ENCODE peak calls at places on chromosome 7, in five cellular contexts. H is Karpas-422, B is ascending aorta, O is mammary epithelial cell, L is H1. C is an unnamed sample.

GRCh38 chr7:82017334-82017943 is 247.6 kb upstream of the HGF start:
- DNase-seq in O (peak; percentile 7), H (no peak), B (no peak), L (no peak), C (no peak)

GRCh38 chr7:17523813-17524741 is 225.6 kb downstream of the AHR start:
- DNase-seq in B (no peak), O (peak; percentile 96), H (no peak), L (no peak), C (no peak)

GRCh38 chr7:66883716-66884115 is 37.3 kb upstream of the TMEM248 start:
- DNase-seq in L (no peak), H (no peak), B (no peak), O (peak; percentile 65), C (no peak)

GRCh38 chr7:141227454-141227853 is 153.6 kb downstream of the TMEM178B start:
- DNase-seq in O (no peak), B (no peak), H (no peak), L (no peak), C (no peak)

GRCh38 chr7:24560772-24561171 is 12.5 kb upstream of the PALS2 start:
- DNase-seq in L (no peak), H (no peak), B (no peak), O (no peak), C (no peak)

GRCh38 chr7:71386200-71386599 is 254.3 kb downstream of the GALNT17 start:
- DNase-seq in H (no peak), B (no peak), O (no peak), L (no peak), C (no peak)

GRCh38 chr7:16975712-16976111 is 93.9 kb upstream of the AGR3 start:
- DNase-seq in B (no peak), O (no peak), H (no peak), L (no peak), C (no peak)

GRCh38 chr7:69598487-69599148 is 343 bp downstream of the AUTS2 start:
- DNase-seq in H (peak; percentile 72), O (peak; percentile 4), L (no peak), B (no peak), C (no peak)

GRCh38 chr7:27064169-27064568 is 31.6 kb downstream of the HOXA1 start:
- DNase-seq in H (no peak), O (no peak), B (no peak), L (no peak), C (no peak)

GRCh38 chr7:45073843-45074737 is 14.7 kb downstream of the NACAD start:
- DNase-seq in L (no peak), H (no peak), B (no peak), O (no peak), C (no peak)

GRCh38 chr7:76423666-76424412 is 911 bp upstream of the ZP3 start:
- DNase-seq in O (no peak), L (no peak), B (no peak), H (no peak), C (no peak)

GRCh38 chr7:33837356-33837851 is 67.9 kb upstream of the BMPER start:
- DNase-seq in O (no peak), H (no peak), L (no peak), B (no peak), C (no peak)

GRCh38 chr7:84647797-84648762 is 453.5 kb upstream of the SEMA3A start:
- DNase-seq in B (no peak), L (no peak), H (no peak), O (no peak), C (no peak)

GRCh38 chr7:155612658-155613057 is 31.8 kb upstream of the RBM33 start:
- DNase-seq in H (no peak), B (no peak), L (no peak), O (no peak), C (no peak)

GRCh38 chr7:46369933-46370654 is 449.0 kb upstream of the IGFBP3 start:
- DNase-seq in H (peak; percentile 23), O (peak; percentile 56), B (no peak), L (no peak), C (no peak)

GRCh38 chr7:138833596-138833995 is 35.6 kb upstream of the ATP6V0A4 start:
- DNase-seq in L (no peak), B (no peak), O (no peak), H (no peak), C (no peak)

GRCh38 chr7:138825049-138825721 is 27.2 kb upstream of the ATP6V0A4 start:
- DNase-seq in H (no peak), O (no peak), B (no peak), L (no peak), C (no peak)

GRCh38 chr7:138832966-138833365 is 35.0 kb upstream of the ATP6V0A4 start:
- DNase-seq in O (no peak), L (no peak), H (no peak), B (no peak), C (no peak)

GRCh38 chr7:138828302-138828701 is 30.3 kb upstream of the ATP6V0A4 start:
- DNase-seq in B (no peak), L (no peak), H (no peak), O (peak; percentile 3), C (no peak)

DNA sequence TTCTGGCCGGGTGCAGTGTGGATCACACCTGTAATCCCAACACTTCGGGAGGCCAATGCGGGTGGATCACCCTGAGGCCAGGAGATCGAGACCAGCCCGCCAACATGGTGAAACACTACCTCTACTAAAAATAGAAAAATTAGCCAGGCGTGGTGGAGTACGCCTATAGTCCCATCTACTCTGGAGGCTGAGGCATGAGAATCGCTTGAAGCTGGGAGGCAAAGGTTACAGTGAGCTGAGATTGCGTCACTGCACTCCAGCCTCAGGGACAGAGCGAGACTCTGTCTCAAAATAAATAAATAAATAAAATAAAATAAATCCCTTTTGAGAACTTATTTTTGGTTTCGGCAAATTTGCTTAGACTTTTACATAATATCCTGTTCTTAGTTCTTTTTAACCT is 31.3 kb upstream of the ATP6V0A4 start:
- DNase-seq in B (no peak), H (no peak), O (no peak), L (no peak), C (no peak)
- H3K4me1 ChIP-seq in B (no peaks in the 10 kb centered on the region), H (no peaks in the 10 kb centered on the region), O (no peaks in the 10 kb centered on the region), L (no peaks in the 10 kb centered on the region), C (no peaks in the 10 kb centered on the region)

GRCh38 chr7:73512018-73512780 is 9.9 kb downstream of the BAZ1B start:
- DNase-seq in H (no peak), L (no peak), O (no peak), B (no peak), C (no peak)
- H3K36me3 ChIP-seq in H (peaks cover 57% of the 10 kb centered on the region), L (peaks cover 28% of the 10 kb centered on the region), O (peaks cover 41% of the 10 kb centered on the region), B (peaks cover 66% of the 10 kb centered on the region), C (peaks cover 10% of the 10 kb centered on the region)

DNA sequence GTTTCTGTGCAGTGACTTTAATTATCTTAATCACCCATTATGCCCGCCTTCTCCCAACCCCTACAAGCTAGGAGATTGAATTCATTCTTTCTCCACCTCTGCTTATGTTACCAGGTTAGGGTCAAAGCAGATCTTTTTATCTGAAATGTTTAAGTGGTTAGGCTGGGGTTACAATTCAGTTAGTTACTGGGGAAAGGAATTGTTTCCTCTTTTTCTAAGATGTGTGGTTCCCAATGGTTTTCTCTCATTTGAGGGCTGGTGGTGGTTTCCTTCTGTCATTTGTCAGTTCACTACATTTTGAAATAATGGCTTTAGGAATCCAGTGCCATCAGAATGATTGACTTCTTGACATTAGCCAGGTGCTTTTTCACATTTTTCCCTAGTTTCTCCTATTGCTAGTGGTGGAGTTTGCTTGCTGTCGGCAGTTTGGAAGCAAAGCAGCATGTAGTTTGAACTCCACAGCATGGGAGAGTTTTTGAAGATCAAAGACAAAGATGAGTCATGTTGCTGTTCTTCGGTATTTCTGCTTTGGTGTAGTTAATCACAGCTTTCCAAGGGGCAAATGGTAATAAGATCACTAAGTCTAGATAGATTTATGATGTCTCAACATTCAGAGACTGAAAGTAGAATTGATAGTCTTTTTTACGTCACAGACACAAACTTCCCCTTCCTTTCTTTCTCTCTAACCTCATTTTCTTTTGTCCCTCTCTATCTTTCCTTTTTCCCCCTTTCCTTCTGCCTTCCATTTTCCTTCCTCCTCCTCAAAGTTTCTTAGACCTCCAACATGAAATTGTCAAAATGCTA is 168.2 kb downstream of the SND1 start:
- DNase-seq in H (no peak), L (no peak), O (peak; percentile 11), B (no peak), C (no peak)
- H3K4me1 ChIP-seq in H (peaks cover 78% of the 10 kb centered on the region), L (peaks cover 9% of the 10 kb centered on the region), O (peaks cover 18% of the 10 kb centered on the region), B (no peaks in the 10 kb centered on the region), C (no peaks in the 10 kb centered on the region)

GRCh38 chr7:20786779-20787651 is at the start of gene SP8:
- DNase-seq in B (no peak), O (peak; percentile 52), H (no peak), L (no peak), C (no peak)

GRCh38 chr7:20787658-20788057 is 972 bp upstream of the SP8 start:
- DNase-seq in O (no peak), B (no peak), L (no peak), H (no peak), C (no peak)

GRCh38 chr7:20786049-20786412 is 655 bp downstream of the SP8 start:
- DNase-seq in B (no peak), H (no peak), L (no peak), O (no peak), C (no peak)

GRCh38 chr7:20785211-20786048 is 1.3 kb downstream of the SP8 start:
- DNase-seq in B (no peak), H (no peak), O (peak; percentile 48), L (no peak), C (no peak)

DNA sequence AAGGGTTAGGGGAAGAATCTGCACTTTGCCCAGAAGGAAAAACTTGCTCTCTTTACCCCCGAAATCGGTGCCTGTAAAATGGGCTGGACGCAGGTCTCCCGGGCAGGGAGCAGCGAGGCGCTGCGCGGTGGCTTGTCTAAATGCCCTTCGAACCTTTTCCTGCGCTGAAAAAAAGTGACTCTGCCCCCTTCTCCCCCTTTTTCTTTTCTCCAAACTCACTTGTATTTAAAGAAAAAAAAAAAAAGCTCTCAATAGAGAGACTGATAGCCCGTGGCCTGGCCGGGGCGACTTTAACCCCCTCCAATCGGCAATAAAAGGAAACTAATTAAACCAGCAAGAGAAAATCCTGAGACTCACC is 286 bp downstream of the SP8 start:
- DNase-seq in L (no peak), B (no peak), O (no peak), H (no peak), C (no peak)
- H3K36me3 ChIP-seq in L (no peaks in the 10 kb centered on the region), B (no peaks in the 10 kb centered on the region), O (no peaks in the 10 kb centered on the region), H (no peaks in the 10 kb centered on the region), C (no peaks in the 10 kb centered on the region)

DNA sequence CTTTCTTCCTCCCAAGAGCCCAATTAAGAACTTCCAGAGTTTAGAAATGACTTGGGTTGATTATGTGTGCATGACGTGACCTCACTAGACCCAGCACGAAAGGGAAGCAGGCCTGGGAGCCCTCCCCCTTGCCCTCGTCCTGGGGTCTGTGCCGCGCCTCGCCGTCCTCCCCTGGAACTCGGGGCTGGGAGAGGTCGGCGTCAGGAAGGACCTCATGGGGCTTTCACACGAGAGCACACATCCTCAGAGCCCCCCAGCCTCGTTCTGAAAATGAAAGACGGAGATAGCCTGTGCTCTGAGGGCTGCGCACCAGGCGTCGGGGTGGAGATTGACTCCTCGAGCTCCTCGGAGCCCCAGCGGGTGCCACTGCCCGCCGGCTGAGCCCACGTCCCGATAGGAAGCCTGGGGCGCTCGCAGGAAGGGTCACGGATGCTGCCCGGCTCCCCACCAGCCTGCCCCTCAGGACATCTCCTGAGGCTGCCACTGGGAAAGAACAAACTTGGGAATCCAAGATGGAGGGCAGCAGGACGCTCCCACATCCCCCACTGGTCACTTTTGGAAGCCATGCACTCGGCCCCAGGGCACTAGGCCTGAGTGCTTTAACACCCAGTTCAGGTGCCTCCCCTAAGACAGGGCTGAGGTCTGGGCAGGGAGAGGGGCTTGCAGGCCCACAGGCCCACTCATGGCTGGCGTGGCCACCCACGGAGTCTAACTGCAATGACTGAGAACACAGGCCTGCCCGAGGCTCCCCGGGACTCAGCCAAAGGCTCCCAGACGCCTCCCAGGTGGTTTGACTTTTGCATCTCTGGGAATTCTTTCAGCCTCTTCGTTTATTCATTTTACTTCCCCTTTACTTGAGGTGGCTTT is 37.6 kb downstream of the PTPRN2 start:
- DNase-seq in L (no peak), B (no peak), H (no peak), O (no peak), C (no peak)
- H3K4me1 ChIP-seq in L (peaks cover 19% of the 10 kb centered on the region), B (no peaks in the 10 kb centered on the region), H (no peaks in the 10 kb centered on the region), O (no peaks in the 10 kb centered on the region), C (no peaks in the 10 kb centered on the region)